ENCODE peak calls at places on chromosome 15, in four cellular contexts. J is Panc1, E is tibial artery, N is heart right ventricle. C is an unnamed sample.

GRCh38 chr15:53446376-53446775 is 313.1 kb downstream of the WDR72 start:
- DNase-seq in E (no peak), J (no peak), N (no peak), C (no peak)

GRCh38 chr15:65856821-65857455 is 12.4 kb upstream of the RAB11A start:
- DNase-seq in E (peak; percentile 75), J (no peak), N (peak; percentile 61), C (peak; percentile 76)

GRCh38 chr15:51622269-51623180 is at the start of gene DMXL2:
- DNase-seq in E (peak; percentile 75), J (no peak), N (peak; percentile 88), C (peak; percentile 90)

GRCh38 chr15:29853211-29853987 is 31.1 kb upstream of the TJP1 start:
- DNase-seq in N (no peak), E (no peak), J (no peak), C (no peak)

GRCh38 chr15:71821547-71822129 is 11.3 kb downstream of the NR2E3 start:
- DNase-seq in J (no peak), E (no peak), N (no peak), C (no peak)

GRCh38 chr15:60044636-60045273 is 40.6 kb downstream of the FOXB1 start:
- DNase-seq in J (no peak), N (no peak), E (no peak), C (no peak)

GRCh38 chr15:80645494-80646065 is 49.5 kb upstream of the ABHD17C start:
- DNase-seq in E (no peak), J (no peak), N (no peak), C (no peak)

GRCh38 chr15:31135523-31135922 is 34.0 kb upstream of the TRPM1 start:
- DNase-seq in N (no peak), J (no peak), E (no peak), C (no peak)

GRCh38 chr15:92463352-92463751 is 69.7 kb downstream of the ST8SIA2 start:
- DNase-seq in E (no peak), N (no peak), J (no peak), C (no peak)

GRCh38 chr15:91490211-91490610 is 363.3 kb upstream of the SLCO3A1 start:
- DNase-seq in N (no peak), J (no peak), E (no peak), C (no peak)

GRCh38 chr15:71125831-71126453 is 10.7 kb downstream of the THSD4 start:
- DNase-seq in N (no peak), J (no peak), E (no peak), C (no peak)

GRCh38 chr15:26838742-26839460 is 28.0 kb upstream of the GABRA5 start:
- DNase-seq in N (no peak), J (no peak), E (no peak), C (no peak)

GRCh38 chr15:60379466-60380274 is 18.1 kb downstream of the ANXA2 start:
- DNase-seq in N (no peak), E (no peak), J (no peak), C (peak; percentile 85)

GRCh38 chr15:94417464-94418293 is 186.3 kb downstream of the MCTP2 start:
- DNase-seq in E (no peak), J (no peak), N (no peak), C (no peak)

GRCh38 chr15:80174017-80174746 is 21.4 kb downstream of the FAH start:
- DNase-seq in J (no peak), E (peak; percentile 83), N (no peak), C (no peak)

GRCh38 chr15:44101944-44102343 is 93.1 kb downstream of the FRMD5 start:
- DNase-seq in E (no peak), J (no peak), N (no peak), C (no peak)

GRCh38 chr15:101635944-101636727 is 16.0 kb downstream of the TM2D3 start:
- DNase-seq in J (no peak), N (no peak), E (no peak), C (no peak)

GRCh38 chr15:57213783-57214366 is 162.4 kb upstream of the CGNL1 start:
- DNase-seq in J (peak; percentile 8), E (no peak), N (no peak), C (peak; percentile 73)

GRCh38 chr15:98899266-98900021 is 108.1 kb downstream of the PGPEP1L start:
- DNase-seq in E (no peak), J (no peak), N (no peak), C (no peak)

GRCh38 chr15:98785796-98786581 is 137.7 kb downstream of the IGF1R start:
- DNase-seq in E (no peak), N (no peak), J (no peak), C (peak; percentile 49)

GRCh38 chr15:96122077-96123027 is 208.1 kb upstream of the NR2F2 start:
- DNase-seq in N (no peak), E (no peak), J (peak; percentile 51), C (peak; percentile 5)

GRCh38 chr15:30929064-30929669 is 25.5 kb downstream of the FAN1 start:
- DNase-seq in E (no peak), J (no peak), N (no peak), C (no peak)

GRCh38 chr15:40985541-40986330 is 32.5 kb downstream of the CHAC1 start:
- DNase-seq in J (no peak), E (no peak), N (no peak), C (no peak)

GRCh38 chr15:83446904-83447708 is at the start of gene SH3GL3:
- DNase-seq in J (no peak), E (peak; percentile 83), N (peak; percentile 77), C (peak; percentile 49)

GRCh38 chr15:60155661-60156060 is 151.6 kb downstream of the FOXB1 start:
- DNase-seq in N (no peak), E (no peak), J (no peak), C (no peak)

GRCh38 chr15:32970847-32971246 is 223.7 kb downstream of the FMN1 start:
- DNase-seq in N (no peak), E (no peak), J (no peak), C (no peak)

GRCh38 chr15:38275951-38276350 is 23.3 kb downstream of the SPRED1 start:
- DNase-seq in J (no peak), E (no peak), N (no peak), C (no peak)

GRCh38 chr15:68387288-68388143 is 44.4 kb downstream of the ITGA11 start:
- DNase-seq in E (no peak), N (no peak), J (no peak), C (no peak)

GRCh38 chr15:90184119-90184785 is 16.9 kb upstream of the SEMA4B start:
- DNase-seq in N (peak; percentile 76), J (no peak), E (peak; percentile 89), C (peak; percentile 97)
- H3K4me3 ChIP-seq in N (peak overlapping the region; percentile 80), J (peak overlapping the region; percentile 82), E (peak overlapping the region; percentile 94), C (peak overlapping the region; percentile 95)

DNA sequence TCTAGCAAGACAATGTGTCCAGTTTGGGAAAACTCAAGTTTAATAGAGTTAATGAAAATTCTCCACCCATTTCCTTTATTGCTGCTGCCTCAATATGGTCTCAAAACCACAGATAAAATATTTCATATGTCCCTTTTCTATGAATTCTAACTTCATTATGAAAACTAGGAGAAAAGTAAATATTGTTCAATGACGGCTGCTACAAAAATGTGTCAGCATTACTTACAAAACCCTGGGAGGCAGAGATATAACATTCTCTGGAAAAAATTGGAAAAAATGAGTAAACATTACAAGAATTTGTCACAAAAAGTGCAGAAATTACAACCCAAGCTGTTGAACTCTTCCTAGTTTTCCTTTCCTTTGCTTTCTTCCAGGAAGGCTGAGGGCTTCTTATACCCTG is 22.2 kb upstream of the FBN1 start:
- DNase-seq in J (no peak), N (no peak), E (no peak), C (no peak)
- H3K4me3 ChIP-seq in J (no peak overlapping the region), N (no peak overlapping the region), E (no peak overlapping the region), C (no peak overlapping the region)

GRCh38 chr15:23075927-23076326 is 36.6 kb upstream of the TUBGCP5 start:
- DNase-seq in J (no peak), E (no peak), N (no peak), C (no peak)
- H3K4me3 ChIP-seq in J (no peak overlapping the region), E (no peak overlapping the region), N (no peak overlapping the region), C (no peak overlapping the region)

DNA sequence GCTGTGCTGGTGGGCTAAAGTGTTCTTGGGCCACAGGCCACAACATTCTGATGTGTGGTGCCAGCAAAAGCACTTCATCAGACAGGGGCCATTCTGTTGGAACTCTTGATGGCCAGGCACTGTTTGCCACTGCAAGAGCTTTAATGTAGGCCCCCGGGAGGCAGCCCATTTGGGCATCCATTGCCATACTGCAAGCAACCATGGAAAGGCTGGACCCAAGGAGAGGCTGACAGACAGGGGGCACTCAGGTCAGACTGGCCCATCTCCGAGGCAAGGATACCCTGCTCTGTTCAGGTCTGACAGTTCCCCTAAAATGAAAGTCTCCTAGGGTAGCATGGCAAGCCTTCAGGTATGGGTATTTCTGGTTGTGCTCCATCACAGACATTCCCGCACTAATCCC is 64.2 kb downstream of the FAM227B start:
- DNase-seq in E (no peak), J (no peak), N (no peak), C (no peak)
- H3K4me3 ChIP-seq in E (no peak overlapping the region), J (no peak overlapping the region), N (no peak overlapping the region), C (no peak overlapping the region)